ENCODE peak calls at places on chromosomes 2 and 18, in ten cellular contexts. O, N, Q, U, C, L, Z, T, X and G are unnamed samples.

GRCh38 chr2:8515390-8515761 is 166.5 kb upstream of the ID2 start:
- DNase-seq in O (no peak), N (no peak), Q (peak; percentile 96), U (peak; percentile 21), C (no peak), L (no peak), Z (peak; percentile 58), T (peak; percentile 80), X (no peak), G (no peak)

GRCh38 chr2:45332094-45332493 is 279.0 kb downstream of the SRBD1 start:
- DNase-seq in O (no peak), N (no peak), Q (peak; percentile 24), U (no peak), C (no peak), L (no peak), Z (no peak), T (no peak), X (no peak), G (no peak)

GRCh38 chr2:216572582-216573578 is 60.3 kb upstream of the IGFBP2 start:
- DNase-seq in O (peak; percentile 73), N (no peak), Q (no peak), U (no peak), C (no peak), L (peak; percentile 55), Z (no peak), T (no peak), X (no peak), G (no peak)

GRCh38 chr2:75641587-75641986 is 5.0 kb upstream of the MRPL19 start:
- DNase-seq in O (peak; percentile 49), N (no peak), Q (no peak), U (no peak), C (no peak), L (peak; percentile 38), Z (no peak), T (no peak), X (no peak), G (no peak)

GRCh38 chr2:100948965-100949364 is 53.1 kb upstream of the RPL31 start:
- DNase-seq in O (no peak), N (no peak), Q (no peak), U (no peak), C (no peak), L (no peak), Z (no peak), T (no peak), X (no peak), G (no peak)

GRCh38 chr2:893311-893710 is 57.3 kb upstream of the SNTG2 start:
- DNase-seq in O (no peak), N (peak; percentile 12), Q (no peak), U (no peak), C (no peak), L (peak; percentile 28), Z (no peak), T (no peak), X (no peak), G (no peak)

GRCh38 chr2:45812039-45812500 is 160.6 kb downstream of the PRKCE start:
- DNase-seq in O (peak; percentile 66), N (no peak), Q (no peak), U (no peak), C (no peak), L (no peak), Z (no peak), T (no peak), X (no peak), G (peak; percentile 50)

GRCh38 chr2:56464613-56465012 is 280.8 kb downstream of the CCDC85A start:
- DNase-seq in O (peak; percentile 54), N (no peak), Q (no peak), U (no peak), C (no peak), L (no peak), Z (no peak), T (no peak), X (no peak), G (no peak)

GRCh38 chr18:73962251-73962650 is 185.4 kb downstream of the FBXO15 start:
- DNase-seq in O (peak; percentile 47), N (no peak), Q (no peak), U (no peak), C (no peak), L (no peak), Z (no peak), T (no peak), X (no peak), G (no peak)

GRCh38 chr2:35708411-35708810 is 647.2 kb upstream of the CRIM1 start:
- DNase-seq in O (no peak), N (no peak), Q (no peak), U (no peak), C (no peak), L (no peak), Z (no peak), T (no peak), X (no peak), G (no peak)

GRCh38 chr2:10909996-10910341 is 1.8 kb upstream of the KCNF1 start:
- DNase-seq in O (no peak), N (no peak), Q (no peak), U (no peak), C (no peak), L (no peak), Z (no peak), T (no peak), X (no peak), G (no peak)

GRCh38 chr2:177038772-177039484 is 173.7 kb upstream of the HNRNPA3 start:
- DNase-seq in O (no peak), N (no peak), Q (no peak), U (no peak), C (no peak), L (no peak), Z (no peak), T (no peak), X (no peak), G (no peak)

GRCh38 chr2:74290066-74290465 is 53.1 kb downstream of the SLC4A5 start:
- DNase-seq in O (no peak), N (no peak), Q (no peak), U (no peak), C (no peak), L (no peak), Z (no peak), T (no peak), X (no peak), G (no peak)